ENCODE peak calls at places on chromosome 18, in six cellular contexts. M is cardiac muscle cell; P is globus pallidus; Z is activated CD4-positive, alpha-beta T cell treated with anti-CD3 and anti-CD28 coated beads for 24 hours; B is non-pigmented ciliary epithelial cell; V is mucosa of descending colon. S is an unnamed sample.

GRCh38 chr18:45060102-45060501 is 379.4 kb downstream of the SETBP1 start:
- DNase-seq in M (no peak), P (no peak), Z (no peak), B (no peak), V (no peak), S (no peak)

GRCh38 chr18:57276720-57277284 is 75.6 kb upstream of the ST8SIA3 start:
- DNase-seq in M (no peak), P (no peak), Z (no peak), B (no peak), V (no peak), S (no peak)

GRCh38 chr18:32276896-32277295 is 87.1 kb downstream of the MEP1B start:
- DNase-seq in M (no peak), P (no peak), Z (no peak), B (no peak), V (no peak), S (no peak)

GRCh38 chr18:46419391-46420141 is 237.5 kb downstream of the LOXHD1 start:
- DNase-seq in M (no peak), P (no peak), Z (no peak), B (no peak), V (no peak), S (no peak)

GRCh38 chr18:37420315-37420880 is 145.2 kb downstream of the CELF4 start:
- DNase-seq in M (no peak), P (no peak), Z (no peak), B (no peak), V (no peak), S (no peak)

GRCh38 chr18:28357785-28358401 is 181.0 kb upstream of the CDH2 start:
- DNase-seq in M (peak; percentile 6), P (no peak), Z (no peak), B (no peak), V (no peak), S (no peak)

GRCh38 chr18:54805571-54806334 is 22.5 kb upstream of the RAB27B start:
- DNase-seq in M (peak; percentile 64), P (no peak), Z (no peak), B (peak; percentile 79), V (no peak), S (no peak)

GRCh38 chr18:59033361-59033760 is 106.3 kb upstream of the SEC11C start:
- DNase-seq in M (no peak), P (no peak), Z (no peak), B (no peak), V (no peak), S (no peak)

GRCh38 chr18:28175047-28175929 is 1.6 kb downstream of the CDH2 start:
- DNase-seq in M (peak; percentile 91), P (peak; percentile 51), Z (no peak), B (no peak), V (no peak), S (no peak)

GRCh38 chr18:76791106-76791505 is 31.3 kb upstream of the ZNF236 start:
- DNase-seq in M (no peak), P (no peak), Z (no peak), B (no peak), V (no peak), S (no peak)

GRCh38 chr18:33421225-33421624 is 19.3 kb downstream of the CCDC178 start:
- DNase-seq in M (no peak), P (no peak), Z (no peak), B (no peak), V (no peak), S (no peak)

GRCh38 chr18:50662177-50662576 is 102.3 kb downstream of the MAPK4 start:
- DNase-seq in M (no peak), P (no peak), Z (no peak), B (no peak), V (no peak), S (no peak)

GRCh38 chr18:75127143-75128021 is 81.6 kb downstream of the PTGR3 start:
- DNase-seq in M (peak; percentile 38), P (no peak), Z (no peak), B (no peak), V (peak; percentile 79), S (no peak)

GRCh38 chr18:66872277-66872676 is 268.4 kb upstream of the CDH19 start:
- DNase-seq in M (peak; percentile 21), P (no peak), Z (no peak), B (no peak), V (no peak), S (no peak)

GRCh38 chr18:36256094-36256493 is 41.4 kb upstream of the FHOD3 start:
- DNase-seq in M (no peak), P (no peak), Z (no peak), B (no peak), V (no peak), S (no peak)

GRCh38 chr18:8324343-8325065 is 284.7 kb upstream of the RAB12 start:
- DNase-seq in M (no peak), P (no peak), Z (no peak), B (no peak), V (no peak), S (no peak)

GRCh38 chr18:45997689-45998088 is 30.6 kb upstream of the EPG5 start:
- DNase-seq in M (no peak), P (no peak), Z (no peak), B (no peak), V (no peak), S (no peak)

GRCh38 chr18:31064130-31064529 is 21.6 kb upstream of the DSC3 start:
- DNase-seq in M (no peak), P (no peak), Z (no peak), B (no peak), V (no peak), S (no peak)

GRCh38 chr18:36035253-36035652 is 32.1 kb downstream of the RPRD1A start:
- DNase-seq in M (no peak), P (no peak), Z (no peak), B (no peak), V (no peak), S (peak; percentile 43)

GRCh38 chr18:23386317-23386716 is 66.8 kb upstream of the RIOK3 start:
- DNase-seq in M (no peak), P (no peak), Z (no peak), B (no peak), V (no peak), S (no peak)

GRCh38 chr18:58599106-58599505 is 29.8 kb downstream of the ALPK2 start:
- DNase-seq in M (no peak), P (no peak), Z (no peak), B (no peak), V (no peak), S (no peak)

GRCh38 chr18:63157293-63158011 is 162.1 kb downstream of the BCL2 start:
- DNase-seq in M (no peak), P (no peak), Z (no peak), B (no peak), V (no peak), S (no peak)

GRCh38 chr18:54769526-54770464 is 58.5 kb upstream of the RAB27B start:
- DNase-seq in M (no peak), P (no peak), Z (no peak), B (no peak), V (no peak), S (no peak)

GRCh38 chr18:62325806-62326645 is 916 bp downstream of the TNFRSF11A start:
- DNase-seq in M (peak; percentile 52), P (no peak), Z (peak; percentile 26), B (no peak), V (no peak), S (no peak)

GRCh38 chr18:501406-501714 is 859 bp upstream of the COLEC12 start:
- DNase-seq in M (no peak), P (no peak), Z (no peak), B (no peak), V (no peak), S (no peak)

GRCh38 chr18:62555135-62555534 is 32.3 kb downstream of the ZCCHC2 start:
- DNase-seq in M (no peak), P (no peak), Z (no peak), B (peak; percentile 4), V (no peak), S (no peak)

GRCh38 chr18:8730080-8730827 is 24.9 kb downstream of the MTCL1 start:
- DNase-seq in M (no peak), P (no peak), Z (no peak), B (peak; percentile 87), V (peak; percentile 79), S (no peak)

GRCh38 chr18:55228707-55229106 is 269.4 kb upstream of the CCDC68 start:
- DNase-seq in M (no peak), P (no peak), Z (no peak), B (no peak), V (no peak), S (no peak)

GRCh38 chr18:46332956-46333355 is 228.8 kb downstream of the HAUS1 start:
- DNase-seq in M (no peak), P (no peak), Z (no peak), B (no peak), V (no peak), S (no peak)

GRCh38 chr18:67215686-67216085 is 300.8 kb downstream of the DSEL start:
- DNase-seq in M (no peak), P (no peak), Z (no peak), B (no peak), V (peak; percentile 46), S (no peak)

GRCh38 chr18:75049455-75049789 is 159.5 kb downstream of the PTGR3 start:
- DNase-seq in M (no peak), P (no peak), Z (no peak), B (no peak), V (no peak), S (no peak)

GRCh38 chr18:77023115-77023782 is 109.3 kb downstream of the MBP start:
- DNase-seq in M (no peak), P (no peak), Z (no peak), B (no peak), V (peak; percentile 29), S (no peak)

GRCh38 chr18:48696218-48696617 is 157.4 kb downstream of the CTIF start:
- DNase-seq in M (no peak), P (no peak), Z (no peak), B (no peak), V (no peak), S (no peak)

GRCh38 chr18:55485666-55486065 is 102.3 kb downstream of the TCF4 start:
- DNase-seq in M (no peak), P (no peak), Z (no peak), B (no peak), V (no peak), S (no peak)

GRCh38 chr18:48303883-48304282 is 105.3 kb downstream of the ZBTB7C start:
- DNase-seq in M (no peak), P (no peak), Z (no peak), B (no peak), V (no peak), S (no peak)

GRCh38 chr18:70380915-70381896 is 92.4 kb downstream of the SOCS6 start:
- DNase-seq in M (peak; percentile 57), P (peak; percentile 93), Z (no peak), B (no peak), V (peak; percentile 85), S (peak; percentile 45)

GRCh38 chr18:12639990-12640880 is 17.7 kb downstream of the SPIRE1 start:
- DNase-seq in M (no peak), P (no peak), Z (no peak), B (no peak), V (no peak), S (no peak)

GRCh38 chr18:3248062-3248669 is 565 bp downstream of the MYL12A start:
- DNase-seq in M (peak; percentile 73), P (peak; percentile 31), Z (no peak), B (no peak), V (no peak), S (no peak)